ENCODE peak calls at places on chromosomes 13 and 19, in eight cellular contexts. One of them, this sample, is unnamed.

GRCh38 chr19:10753305-10753704 is 35.4 kb downstream of the DNM2 start:
- DNase-seq in colonic mucosa: no peak
- DNase-seq in tibial nerve: no peak
- DNase-seq in CD4-positive, alpha-beta memory T cell: no peak
- DNase-seq in CD8-positive, alpha-beta T cell: no peak
- DNase-seq in upper lobe of right lung: no peak
- DNase-seq in heart left ventricle: no peak
- DNase-seq in brain microvascular endothelial cell: no peak
- DNase-seq in this sample: no peak

GRCh38 chr19:44142014-44142523 is 715 bp downstream of the ZNF234 start:
- DNase-seq in CD4-positive, alpha-beta memory T cell: no peak
- DNase-seq in brain microvascular endothelial cell: peak; percentile 23
- DNase-seq in colonic mucosa: peak; percentile 23
- DNase-seq in CD8-positive, alpha-beta T cell: no peak
- DNase-seq in tibial nerve: no peak
- DNase-seq in heart left ventricle: no peak
- DNase-seq in upper lobe of right lung: no peak
- DNase-seq in this sample: no peak

GRCh38 chr19:21434967-21435544 is 38.1 kb downstream of the ZNF493 start:
- DNase-seq in heart left ventricle: no peak
- DNase-seq in CD4-positive, alpha-beta memory T cell: no peak
- DNase-seq in upper lobe of right lung: no peak
- DNase-seq in tibial nerve: no peak
- DNase-seq in colonic mucosa: no peak
- DNase-seq in CD8-positive, alpha-beta T cell: no peak
- DNase-seq in brain microvascular endothelial cell: no peak
- DNase-seq in this sample: no peak

GRCh38 chr19:33407140-33407551 is 33.6 kb downstream of the CEBPG start:
- DNase-seq in CD4-positive, alpha-beta memory T cell: no peak
- DNase-seq in brain microvascular endothelial cell: no peak
- DNase-seq in heart left ventricle: no peak
- DNase-seq in colonic mucosa: no peak
- DNase-seq in upper lobe of right lung: peak; percentile 65
- DNase-seq in CD8-positive, alpha-beta T cell: no peak
- DNase-seq in tibial nerve: no peak
- DNase-seq in this sample: no peak

GRCh38 chr19:53101518-53101917 is 1.7 kb downstream of the ZNF160 start:
- DNase-seq in colonic mucosa: no peak
- DNase-seq in upper lobe of right lung: no peak
- DNase-seq in tibial nerve: no peak
- DNase-seq in heart left ventricle: no peak
- DNase-seq in CD8-positive, alpha-beta T cell: no peak
- DNase-seq in CD4-positive, alpha-beta memory T cell: no peak
- DNase-seq in brain microvascular endothelial cell: peak; percentile 10
- DNase-seq in this sample: no peak

GRCh38 chr13:85277753-85278152 is 521.5 kb downstream of the SLITRK6 start:
- DNase-seq in CD4-positive, alpha-beta memory T cell: no peak
- DNase-seq in brain microvascular endothelial cell: peak; percentile 48
- DNase-seq in CD8-positive, alpha-beta T cell: no peak
- DNase-seq in upper lobe of right lung: no peak
- DNase-seq in heart left ventricle: no peak
- DNase-seq in tibial nerve: no peak
- DNase-seq in colonic mucosa: no peak
- DNase-seq in this sample: no peak

GRCh38 chr19:15074371-15074770 is 7.6 kb upstream of the OR1I1 start:
- DNase-seq in heart left ventricle: no peak
- DNase-seq in colonic mucosa: no peak
- DNase-seq in upper lobe of right lung: no peak
- DNase-seq in brain microvascular endothelial cell: no peak
- DNase-seq in tibial nerve: no peak
- DNase-seq in CD4-positive, alpha-beta memory T cell: no peak
- DNase-seq in CD8-positive, alpha-beta T cell: no peak
- DNase-seq in this sample: no peak

GRCh38 chr19:23769691-23770468 is 11.2 kb upstream of the ZNF681 start:
- DNase-seq in CD4-positive, alpha-beta memory T cell: no peak
- DNase-seq in upper lobe of right lung: no peak
- DNase-seq in colonic mucosa: no peak
- DNase-seq in heart left ventricle: no peak
- DNase-seq in CD8-positive, alpha-beta T cell: no peak
- DNase-seq in tibial nerve: no peak
- DNase-seq in brain microvascular endothelial cell: no peak
- DNase-seq in this sample: no peak

GRCh38 chr13:75759531-75759930 is 123.4 kb downstream of the LMO7 start:
- DNase-seq in heart left ventricle: no peak
- DNase-seq in colonic mucosa: no peak
- DNase-seq in CD4-positive, alpha-beta memory T cell: no peak
- DNase-seq in brain microvascular endothelial cell: no peak
- DNase-seq in upper lobe of right lung: no peak
- DNase-seq in tibial nerve: no peak
- DNase-seq in CD8-positive, alpha-beta T cell: no peak
- DNase-seq in this sample: no peak

GRCh38 chr13:58933475-58933874 is 1230.3 kb downstream of the DIAPH3 start:
- DNase-seq in tibial nerve: no peak
- DNase-seq in heart left ventricle: no peak
- DNase-seq in colonic mucosa: no peak
- DNase-seq in brain microvascular endothelial cell: no peak
- DNase-seq in CD4-positive, alpha-beta memory T cell: no peak
- DNase-seq in CD8-positive, alpha-beta T cell: no peak
- DNase-seq in upper lobe of right lung: no peak
- DNase-seq in this sample: no peak

GRCh38 chr13:87123987-87124784 is 547.0 kb upstream of the SLITRK5 start:
- DNase-seq in upper lobe of right lung: no peak
- DNase-seq in tibial nerve: no peak
- DNase-seq in CD8-positive, alpha-beta T cell: no peak
- DNase-seq in colonic mucosa: no peak
- DNase-seq in brain microvascular endothelial cell: peak; percentile 96
- DNase-seq in CD4-positive, alpha-beta memory T cell: no peak
- DNase-seq in heart left ventricle: peak; percentile 28
- DNase-seq in this sample: peak; percentile 98

GRCh38 chr19:44607917-44608316 is 5.4 kb upstream of the IGSF23 start:
- DNase-seq in heart left ventricle: no peak
- DNase-seq in CD4-positive, alpha-beta memory T cell: no peak
- DNase-seq in CD8-positive, alpha-beta T cell: no peak
- DNase-seq in colonic mucosa: no peak
- DNase-seq in tibial nerve: no peak
- DNase-seq in brain microvascular endothelial cell: no peak
- DNase-seq in upper lobe of right lung: no peak
- DNase-seq in this sample: no peak

GRCh38 chr13:96734499-96734898 is 259.8 kb downstream of the OXGR1 start:
- DNase-seq in tibial nerve: no peak
- DNase-seq in CD4-positive, alpha-beta memory T cell: no peak
- DNase-seq in colonic mucosa: no peak
- DNase-seq in brain microvascular endothelial cell: no peak
- DNase-seq in heart left ventricle: no peak
- DNase-seq in CD8-positive, alpha-beta T cell: no peak
- DNase-seq in upper lobe of right lung: no peak
- DNase-seq in this sample: no peak

GRCh38 chr13:93227906-93228801 is 1.5 kb downstream of the GPC6 start:
- DNase-seq in heart left ventricle: peak; percentile 48
- DNase-seq in brain microvascular endothelial cell: peak; percentile 81
- DNase-seq in upper lobe of right lung: peak; percentile 72
- DNase-seq in CD8-positive, alpha-beta T cell: no peak
- DNase-seq in CD4-positive, alpha-beta memory T cell: no peak
- DNase-seq in tibial nerve: peak; percentile 22
- DNase-seq in colonic mucosa: peak; percentile 34
- DNase-seq in this sample: no peak

GRCh38 chr19:50486823-50487515 is 10.3 kb upstream of the GARIN5A start:
- DNase-seq in CD4-positive, alpha-beta memory T cell: no peak
- DNase-seq in CD8-positive, alpha-beta T cell: peak; percentile 11
- DNase-seq in heart left ventricle: no peak
- DNase-seq in brain microvascular endothelial cell: peak; percentile 59
- DNase-seq in colonic mucosa: peak; percentile 41
- DNase-seq in tibial nerve: no peak
- DNase-seq in upper lobe of right lung: peak; percentile 72
- DNase-seq in this sample: no peak

GRCh38 chr13:110347535-110348308 is 40.6 kb downstream of the COL4A2 start:
- DNase-seq in CD8-positive, alpha-beta T cell: no peak
- DNase-seq in CD4-positive, alpha-beta memory T cell: no peak
- DNase-seq in upper lobe of right lung: no peak
- DNase-seq in colonic mucosa: no peak
- DNase-seq in heart left ventricle: peak; percentile 76
- DNase-seq in brain microvascular endothelial cell: peak; percentile 88
- DNase-seq in tibial nerve: no peak
- DNase-seq in this sample: no peak

GRCh38 chr13:20825476-20825875 is 51.7 kb upstream of the EEF1AKMT1 start:
- DNase-seq in upper lobe of right lung: no peak
- DNase-seq in heart left ventricle: no peak
- DNase-seq in colonic mucosa: no peak
- DNase-seq in CD8-positive, alpha-beta T cell: no peak
- DNase-seq in tibial nerve: no peak
- DNase-seq in brain microvascular endothelial cell: no peak
- DNase-seq in CD4-positive, alpha-beta memory T cell: no peak
- DNase-seq in this sample: no peak

GRCh38 chr19:58555369-58555885 is 522 bp upstream of the CHMP2A start:
- DNase-seq in CD8-positive, alpha-beta T cell: no peak
- DNase-seq in brain microvascular endothelial cell: no peak
- DNase-seq in tibial nerve: no peak
- DNase-seq in CD4-positive, alpha-beta memory T cell: peak; percentile 30
- DNase-seq in upper lobe of right lung: no peak
- DNase-seq in heart left ventricle: peak; percentile 24
- DNase-seq in colonic mucosa: peak; percentile 29
- DNase-seq in this sample: no peak

GRCh38 chr19:33100894-33101644 is 20.1 kb downstream of the GPATCH1 start:
- DNase-seq in colonic mucosa: peak; percentile 84
- DNase-seq in upper lobe of right lung: no peak
- DNase-seq in CD4-positive, alpha-beta memory T cell: no peak
- DNase-seq in tibial nerve: no peak
- DNase-seq in brain microvascular endothelial cell: no peak
- DNase-seq in CD8-positive, alpha-beta T cell: no peak
- DNase-seq in heart left ventricle: no peak
- DNase-seq in this sample: no peak

GRCh38 chr13:105273665-105274222 is 1261.7 kb downstream of the EFNB2 start:
- DNase-seq in heart left ventricle: no peak
- DNase-seq in CD4-positive, alpha-beta memory T cell: no peak
- DNase-seq in colonic mucosa: no peak
- DNase-seq in upper lobe of right lung: no peak
- DNase-seq in tibial nerve: no peak
- DNase-seq in brain microvascular endothelial cell: no peak
- DNase-seq in CD8-positive, alpha-beta T cell: no peak
- DNase-seq in this sample: no peak

GRCh38 chr19:45440259-45440638 is 16.5 kb upstream of the ERCC1 start:
- DNase-seq in tibial nerve: no peak
- DNase-seq in upper lobe of right lung: no peak
- DNase-seq in brain microvascular endothelial cell: no peak
- DNase-seq in CD8-positive, alpha-beta T cell: no peak
- DNase-seq in colonic mucosa: no peak
- DNase-seq in heart left ventricle: no peak
- DNase-seq in CD4-positive, alpha-beta memory T cell: no peak
- DNase-seq in this sample: no peak

GRCh38 chr13:51996660-51997059 is 14.6 kb downstream of the ATP7B start:
- DNase-seq in colonic mucosa: no peak
- DNase-seq in upper lobe of right lung: no peak
- DNase-seq in tibial nerve: no peak
- DNase-seq in CD8-positive, alpha-beta T cell: no peak
- DNase-seq in heart left ventricle: no peak
- DNase-seq in brain microvascular endothelial cell: no peak
- DNase-seq in CD4-positive, alpha-beta memory T cell: no peak
- DNase-seq in this sample: no peak
- H3K27ac ChIP-seq in colonic mucosa: no peak overlapping the region
- H3K27ac ChIP-seq in upper lobe of right lung: no peak overlapping the region
- H3K27ac ChIP-seq in tibial nerve: no peak overlapping the region
- H3K27ac ChIP-seq in CD8-positive, alpha-beta T cell: no peak overlapping the region
- H3K27ac ChIP-seq in heart left ventricle: peak overlapping the region; percentile 56
- H3K27ac ChIP-seq in brain microvascular endothelial cell: no peak overlapping the region
- H3K27ac ChIP-seq in CD4-positive, alpha-beta memory T cell: no peak overlapping the region
- H3K27ac ChIP-seq in this sample: no peak overlapping the region

GRCh38 chr19:7638802-7639465 is 2.0 kb downstream of the STXBP2 start:
- DNase-seq in colonic mucosa: no peak
- DNase-seq in heart left ventricle: no peak
- DNase-seq in CD8-positive, alpha-beta T cell: no peak
- DNase-seq in tibial nerve: no peak
- DNase-seq in brain microvascular endothelial cell: no peak
- DNase-seq in CD4-positive, alpha-beta memory T cell: peak; percentile 33
- DNase-seq in upper lobe of right lung: no peak
- DNase-seq in this sample: no peak

GRCh38 chr19:7635670-7636069 is 1.2 kb upstream of the STXBP2 start:
- DNase-seq in heart left ventricle: no peak
- DNase-seq in tibial nerve: no peak
- DNase-seq in CD8-positive, alpha-beta T cell: no peak
- DNase-seq in upper lobe of right lung: no peak
- DNase-seq in colonic mucosa: no peak
- DNase-seq in brain microvascular endothelial cell: no peak
- DNase-seq in CD4-positive, alpha-beta memory T cell: no peak
- DNase-seq in this sample: no peak

GRCh38 chr19:7636317-7636690 is 606 bp upstream of the STXBP2 start:
- DNase-seq in heart left ventricle: peak; percentile 9
- DNase-seq in CD4-positive, alpha-beta memory T cell: peak; percentile 36
- DNase-seq in brain microvascular endothelial cell: no peak
- DNase-seq in tibial nerve: no peak
- DNase-seq in colonic mucosa: no peak
- DNase-seq in CD8-positive, alpha-beta T cell: no peak
- DNase-seq in upper lobe of right lung: no peak
- DNase-seq in this sample: no peak

GRCh38 chr19:7636691-7637373 is at the start of gene STXBP2:
- DNase-seq in heart left ventricle: peak; percentile 3
- DNase-seq in CD4-positive, alpha-beta memory T cell: peak; percentile 92
- DNase-seq in CD8-positive, alpha-beta T cell: peak; percentile 94
- DNase-seq in brain microvascular endothelial cell: no peak
- DNase-seq in upper lobe of right lung: peak; percentile 94
- DNase-seq in tibial nerve: no peak
- DNase-seq in colonic mucosa: peak; percentile 91
- DNase-seq in this sample: no peak

GRCh38 chr19:7637374-7638256 is 705 bp downstream of the STXBP2 start:
- DNase-seq in colonic mucosa: peak; percentile 59
- DNase-seq in upper lobe of right lung: peak; percentile 88
- DNase-seq in CD4-positive, alpha-beta memory T cell: peak; percentile 23
- DNase-seq in brain microvascular endothelial cell: no peak
- DNase-seq in heart left ventricle: peak; percentile 54
- DNase-seq in tibial nerve: no peak
- DNase-seq in CD8-positive, alpha-beta T cell: no peak
- DNase-seq in this sample: no peak
- H3K4me3 ChIP-seq in colonic mucosa: peak overlapping the region; percentile 90
- H3K4me3 ChIP-seq in upper lobe of right lung: peak overlapping the region; percentile 82
- H3K4me3 ChIP-seq in CD4-positive, alpha-beta memory T cell: peak overlapping the region; percentile 36
- H3K4me3 ChIP-seq in brain microvascular endothelial cell: peak overlapping the region; percentile 42
- H3K4me3 ChIP-seq in heart left ventricle: no peak overlapping the region
- H3K4me3 ChIP-seq in tibial nerve: peak overlapping the region; percentile 23
- H3K4me3 ChIP-seq in CD8-positive, alpha-beta T cell: peak overlapping the region; percentile 36
- H3K4me3 ChIP-seq in this sample: peak overlapping the region; percentile 32

DNA sequence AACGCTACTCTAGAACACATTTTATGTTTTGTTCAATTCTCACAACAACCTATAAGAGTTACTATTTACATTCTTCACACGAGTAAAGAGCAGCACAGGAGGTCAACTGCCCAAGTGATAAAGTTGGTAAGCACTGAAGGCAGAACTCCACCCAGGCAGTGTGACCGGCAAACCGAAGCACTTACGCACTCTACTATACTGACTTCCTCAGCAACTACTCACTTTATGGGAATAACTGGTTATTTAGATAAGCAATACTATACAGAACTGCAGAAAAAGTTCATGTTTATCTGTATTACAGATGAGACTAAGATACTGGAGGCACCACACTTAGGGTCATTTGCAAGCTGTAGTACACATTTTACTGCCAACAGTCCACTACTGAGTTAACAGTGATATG is 28.8 kb downstream of the FOXO1 start:
- DNase-seq in CD4-positive, alpha-beta memory T cell: no peak
- DNase-seq in tibial nerve: no peak
- DNase-seq in CD8-positive, alpha-beta T cell: no peak
- DNase-seq in upper lobe of right lung: no peak
- DNase-seq in heart left ventricle: no peak
- DNase-seq in brain microvascular endothelial cell: peak; percentile 29
- DNase-seq in colonic mucosa: peak; percentile 63
- DNase-seq in this sample: no peak
- H3K27ac ChIP-seq in CD4-positive, alpha-beta memory T cell: no peak overlapping the region
- H3K27ac ChIP-seq in tibial nerve: no peak overlapping the region
- H3K27ac ChIP-seq in CD8-positive, alpha-beta T cell: no peak overlapping the region
- H3K27ac ChIP-seq in upper lobe of right lung: no peak overlapping the region
- H3K27ac ChIP-seq in heart left ventricle: peak overlapping the region; percentile 45
- H3K27ac ChIP-seq in brain microvascular endothelial cell: no peak overlapping the region
- H3K27ac ChIP-seq in colonic mucosa: peak overlapping the region; percentile 54
- H3K27ac ChIP-seq in this sample: no peak overlapping the region

GRCh38 chr19:13102416-13102665 is 317 bp downstream of the LYL1 start:
- DNase-seq in upper lobe of right lung: no peak
- DNase-seq in brain microvascular endothelial cell: no peak
- DNase-seq in CD4-positive, alpha-beta memory T cell: no peak
- DNase-seq in CD8-positive, alpha-beta T cell: no peak
- DNase-seq in tibial nerve: no peak
- DNase-seq in heart left ventricle: no peak
- DNase-seq in colonic mucosa: no peak
- DNase-seq in this sample: no peak
- H3K4me3 ChIP-seq in upper lobe of right lung: peak overlapping the region; percentile 55
- H3K4me3 ChIP-seq in brain microvascular endothelial cell: peak overlapping the region; percentile 34
- H3K4me3 ChIP-seq in CD4-positive, alpha-beta memory T cell: peak overlapping the region; percentile 73
- H3K4me3 ChIP-seq in CD8-positive, alpha-beta T cell: peak overlapping the region; percentile 47
- H3K4me3 ChIP-seq in tibial nerve: peak overlapping the region; percentile 27
- H3K4me3 ChIP-seq in heart left ventricle: peak overlapping the region; percentile 41
- H3K4me3 ChIP-seq in colonic mucosa: peak overlapping the region; percentile 52
- H3K4me3 ChIP-seq in this sample: peak overlapping the region; percentile 25

This sample was measured in AG04450.